ENCODE peak calls at places on chromosomes 5 and 9, in four cellular contexts. E is left ventricle myocardium inferior; X is adipocyte; B is naive thymus-derived CD4-positive, alpha-beta T cell. J is an unnamed sample.

GRCh38 chr5:132136906-132137305 is 63.3 kb downstream of the CSF2 start:
- DNase-seq in E (no peak), X (peak; percentile 65), B (no peak), J (no peak)

GRCh38 chr5:4879693-4880303 is 260.3 kb upstream of the ADAMTS16 start:
- DNase-seq in E (peak; percentile 73), X (peak; percentile 15), B (no peak), J (peak; percentile 77)

GRCh38 chr5:174335682-174336364 is 290.3 kb downstream of the NSG2 start:
- DNase-seq in E (no peak), X (no peak), B (no peak), J (no peak)

GRCh38 chr5:87319469-87319868 is 51.8 kb downstream of the RASA1 start:
- DNase-seq in E (no peak), X (no peak), B (no peak), J (no peak)

GRCh38 chr9:29211003-29211584 is 1637.8 kb upstream of the C9orf72 start:
- DNase-seq in E (no peak), X (no peak), B (no peak), J (no peak)

GRCh38 chr5:172630961-172631360 is 10.1 kb upstream of the NEURL1B start:
- DNase-seq in E (no peak), X (no peak), B (no peak), J (no peak)

GRCh38 chr5:171469336-171469735 is 49.9 kb downstream of the FGF18 start:
- DNase-seq in E (no peak), X (no peak), B (no peak), J (peak; percentile 87)

GRCh38 chr9:128007566-128008138 is 26.9 kb upstream of the EEIG1 start:
- DNase-seq in E (peak; percentile 29), X (peak; percentile 73), B (peak; percentile 97), J (no peak)

GRCh38 chr9:126805546-126806262 is 864 bp downstream of the ZBTB43 start:
- DNase-seq in E (peak; percentile 61), X (peak; percentile 72), B (no peak), J (peak; percentile 45)

GRCh38 chr5:137453476-137454080 is 45.5 kb downstream of the SPOCK1 start:
- DNase-seq in E (no peak), X (peak; percentile 76), B (no peak), J (peak; percentile 5)

GRCh38 chr5:97044057-97044456 is 98.4 kb downstream of the LIX1 start:
- DNase-seq in E (peak; percentile 17), X (no peak), B (no peak), J (peak; percentile 27)

GRCh38 chr5:139738777-139739611 is 56.6 kb upstream of the PSD2 start:
- DNase-seq in E (no peak), X (no peak), B (no peak), J (no peak)

GRCh38 chr5:76787237-76787636 is 31.6 kb upstream of the F2RL1 start:
- DNase-seq in E (peak; percentile 44), X (peak; percentile 89), B (no peak), J (no peak)

GRCh38 chr5:179061025-179061424 is 852 bp downstream of the ZNF354C start:
- DNase-seq in E (no peak), X (no peak), B (no peak), J (no peak)
- H3K4me1 ChIP-seq in E (peaks cover 27% of the 10 kb centered on the region), X (peaks cover 14% of the 10 kb centered on the region), B (no peaks in the 10 kb centered on the region), J (no peaks in the 10 kb centered on the region)

DNA sequence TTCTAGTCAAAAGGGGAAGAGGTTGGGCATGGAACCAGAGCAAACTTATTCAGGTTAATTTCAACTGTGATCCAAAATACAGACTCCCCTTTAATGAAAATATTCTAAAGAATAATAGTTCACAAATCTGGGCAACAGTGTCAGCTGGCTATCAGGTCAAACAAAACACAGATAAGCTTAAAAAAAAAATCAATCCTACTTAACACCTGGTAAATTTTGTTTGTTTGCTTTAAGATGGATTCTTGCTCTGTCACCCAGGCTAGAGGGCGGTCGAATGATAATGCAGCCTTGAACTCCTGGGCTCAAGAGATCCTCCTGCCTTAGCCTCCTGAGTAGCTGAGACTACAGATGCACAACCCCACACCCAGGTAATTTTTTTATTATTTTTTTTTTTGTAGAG is 89.0 kb downstream of the UBAP2 start:
- DNase-seq in E (no peak), X (no peak), B (no peak), J (no peak)
- H3K36me3 ChIP-seq in E (peaks cover 36% of the 10 kb centered on the region), X (peaks cover 54% of the 10 kb centered on the region), B (peaks cover 16% of the 10 kb centered on the region), J (peaks cover 25% of the 10 kb centered on the region)

DNA sequence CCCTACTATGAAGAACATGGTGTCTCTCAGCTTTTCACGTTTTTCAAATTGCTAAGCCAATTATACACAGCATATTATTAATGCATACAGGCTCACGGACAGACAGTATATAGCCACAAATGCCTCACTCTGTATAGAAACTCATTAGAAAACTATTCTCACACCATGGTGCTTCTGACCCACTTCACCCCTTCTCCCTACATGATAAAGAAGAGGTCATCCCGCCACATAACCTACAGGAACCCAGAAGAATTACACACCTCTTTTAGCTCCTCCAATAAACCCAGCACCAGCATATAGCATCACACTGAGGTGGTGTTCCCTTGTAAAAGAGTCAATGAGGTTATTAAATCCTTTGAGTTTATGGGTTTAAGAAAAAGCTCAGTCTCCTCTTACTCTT is 5.6 kb downstream of the TLE1 start:
- DNase-seq in E (no peak), X (no peak), B (no peak), J (no peak)
- H3K4me3 ChIP-seq in E (peak overlapping the region; percentile 34), X (peak overlapping the region; percentile 87), B (no peak overlapping the region), J (no peak overlapping the region)

DNA sequence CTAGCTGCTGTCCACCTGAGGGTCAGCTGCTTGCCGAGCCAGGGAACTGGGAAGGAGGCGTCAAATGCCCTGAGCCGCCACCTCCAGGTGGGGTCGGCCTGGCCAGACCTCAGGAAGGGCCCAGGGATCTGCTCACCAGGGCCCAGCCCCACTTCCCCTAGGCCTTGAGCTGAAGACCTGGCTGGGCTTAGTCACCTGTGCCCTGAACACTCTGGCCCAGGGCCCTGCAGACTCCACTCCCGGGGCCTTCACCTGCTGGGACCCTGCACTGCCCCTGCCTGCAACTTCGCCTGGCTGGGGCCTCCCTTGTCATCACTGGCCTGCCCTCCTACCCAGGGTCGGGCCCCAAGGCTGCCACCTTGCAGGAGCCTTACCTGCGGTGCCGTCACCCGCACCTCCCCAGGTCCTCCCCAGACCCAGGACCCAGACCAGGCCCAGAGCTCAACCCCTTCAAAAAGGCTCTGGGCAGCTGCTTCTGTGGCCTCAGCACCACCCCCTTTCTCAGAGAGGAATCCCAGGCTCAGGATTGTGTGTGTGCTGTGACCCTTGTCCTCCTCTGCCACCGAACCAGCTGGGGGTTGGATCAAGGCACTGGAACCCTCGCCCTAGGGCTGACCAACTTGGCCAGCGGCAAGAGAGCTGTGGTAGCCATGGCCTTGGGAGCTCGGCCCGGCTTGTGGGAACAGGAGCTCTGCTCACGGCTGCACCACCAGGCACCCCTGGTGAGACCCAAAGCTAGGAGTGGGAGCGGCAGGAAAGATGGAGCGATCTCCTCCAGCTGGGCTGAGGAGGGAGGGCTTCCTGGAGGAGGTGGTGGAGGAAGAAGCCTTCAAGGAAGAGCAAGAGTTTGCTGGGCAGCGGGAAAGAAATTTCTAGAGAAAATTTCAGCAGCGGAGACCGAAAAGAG is 1.2 kb upstream of the NELFB start:
- DNase-seq in E (no peak), X (peak; percentile 11), B (no peak), J (no peak)
- H3K4me1 ChIP-seq in E (peaks cover 58% of the 10 kb centered on the region), X (peaks cover 30% of the 10 kb centered on the region), B (peaks cover 11% of the 10 kb centered on the region), J (peaks cover 7% of the 10 kb centered on the region)

GRCh38 chr9:32472344-32472743 is 53.7 kb downstream of the RIGI start:
- DNase-seq in E (no peak), X (no peak), B (no peak), J (no peak)

GRCh38 chr9:32463500-32463899 is 62.5 kb downstream of the RIGI start:
- DNase-seq in E (no peak), X (no peak), B (no peak), J (no peak)

GRCh38 chr9:32468740-32469139 is 57.3 kb downstream of the RIGI start:
- DNase-seq in E (no peak), X (no peak), B (no peak), J (no peak)
- H3K36me3 ChIP-seq in E (peaks cover 52% of the 10 kb centered on the region), X (peaks cover 39% of the 10 kb centered on the region), B (peaks cover 71% of the 10 kb centered on the region), J (peaks cover under 1% of the 10 kb centered on the region)

GRCh38 chr9:129549139-129549538 is 71.8 kb downstream of the C9orf50 start:
- DNase-seq in E (no peak), X (no peak), B (no peak), J (no peak)
- H3K4me3 ChIP-seq in E (peak overlapping the region; percentile 67), X (peak overlapping the region; percentile 71), B (no peak overlapping the region), J (no peak overlapping the region)

GRCh38 chr5:149808264-149808982 is 78.3 kb downstream of the PPARGC1B start:
- DNase-seq in E (no peak), X (no peak), B (no peak), J (no peak)
- H3K4me1 ChIP-seq in E (peaks cover 97% of the 10 kb centered on the region), X (peaks cover 21% of the 10 kb centered on the region), B (no peaks in the 10 kb centered on the region), J (no peaks in the 10 kb centered on the region)

J was measured in HAP-1.